ENCODE peak calls at places on chromosome 4, in eight cellular contexts. One of them, this sample, is unnamed.

GRCh38 chr4:8871417-8872401 is at the start of gene HMX1:
- DNase-seq in ovary: no peak
- DNase-seq in left kidney: peak
- DNase-seq in left cardiac atrium: no peak
- DNase-seq in T-cell: no peak
- DNase-seq in DMS153: no peak
- DNase-seq in lower lobe of right lung: no peak
- DNase-seq in activated CD8-positive, alpha-beta memory T cell treated with anti-CD3 and anti-CD28 coated beads for 1 hour: no peak
- DNase-seq in this sample: no peak

GRCh38 chr4:38192516-38192915 is 232.3 kb downstream of the PTTG2 start:
- DNase-seq in activated CD8-positive, alpha-beta memory T cell treated with anti-CD3 and anti-CD28 coated beads for 1 hour: no peak
- DNase-seq in ovary: no peak
- DNase-seq in left cardiac atrium: no peak
- DNase-seq in lower lobe of right lung: no peak
- DNase-seq in left kidney: no peak
- DNase-seq in T-cell: no peak
- DNase-seq in DMS153: no peak
- DNase-seq in this sample: no peak

GRCh38 chr4:82519776-82520175 is 42.0 kb downstream of the TMEM150C start:
- DNase-seq in ovary: no peak
- DNase-seq in activated CD8-positive, alpha-beta memory T cell treated with anti-CD3 and anti-CD28 coated beads for 1 hour: no peak
- DNase-seq in lower lobe of right lung: no peak
- DNase-seq in left cardiac atrium: no peak
- DNase-seq in DMS153: no peak
- DNase-seq in left kidney: no peak
- DNase-seq in T-cell: no peak
- DNase-seq in this sample: no peak

GRCh38 chr4:149738156-149738555 is 77.5 kb downstream of the IQCM start:
- DNase-seq in lower lobe of right lung: no peak
- DNase-seq in left cardiac atrium: no peak
- DNase-seq in T-cell: no peak
- DNase-seq in left kidney: no peak
- DNase-seq in DMS153: no peak
- DNase-seq in activated CD8-positive, alpha-beta memory T cell treated with anti-CD3 and anti-CD28 coated beads for 1 hour: no peak
- DNase-seq in ovary: no peak
- DNase-seq in this sample: no peak

GRCh38 chr4:7513731-7514130 is 79.0 kb upstream of the PSAPL1 start:
- DNase-seq in lower lobe of right lung: no peak
- DNase-seq in DMS153: no peak
- DNase-seq in ovary: no peak
- DNase-seq in left kidney: no peak
- DNase-seq in activated CD8-positive, alpha-beta memory T cell treated with anti-CD3 and anti-CD28 coated beads for 1 hour: no peak
- DNase-seq in left cardiac atrium: no peak
- DNase-seq in T-cell: no peak
- DNase-seq in this sample: no peak

GRCh38 chr4:8599657-8600056 is 7.1 kb downstream of the CPZ start:
- DNase-seq in left kidney: no peak
- DNase-seq in ovary: peak
- DNase-seq in T-cell: no peak
- DNase-seq in left cardiac atrium: no peak
- DNase-seq in DMS153: no peak
- DNase-seq in lower lobe of right lung: no peak
- DNase-seq in activated CD8-positive, alpha-beta memory T cell treated with anti-CD3 and anti-CD28 coated beads for 1 hour: no peak
- DNase-seq in this sample: no peak

GRCh38 chr4:172270421-172270820 is 457.2 kb downstream of the GALNTL6 start:
- DNase-seq in lower lobe of right lung: no peak
- DNase-seq in T-cell: no peak
- DNase-seq in DMS153: peak
- DNase-seq in ovary: no peak
- DNase-seq in activated CD8-positive, alpha-beta memory T cell treated with anti-CD3 and anti-CD28 coated beads for 1 hour: no peak
- DNase-seq in left kidney: peak
- DNase-seq in left cardiac atrium: no peak
- DNase-seq in this sample: no peak

GRCh38 chr4:576245-576821 is at the start of gene TMEM271:
- DNase-seq in left cardiac atrium: no peak
- DNase-seq in activated CD8-positive, alpha-beta memory T cell treated with anti-CD3 and anti-CD28 coated beads for 1 hour: no peak
- DNase-seq in ovary: no peak
- DNase-seq in lower lobe of right lung: no peak
- DNase-seq in DMS153: no peak
- DNase-seq in T-cell: no peak
- DNase-seq in left kidney: peak
- DNase-seq in this sample: no peak

GRCh38 chr4:147060171-147060931 is 114.7 kb upstream of the TTC29 start:
- DNase-seq in left cardiac atrium: no peak
- DNase-seq in activated CD8-positive, alpha-beta memory T cell treated with anti-CD3 and anti-CD28 coated beads for 1 hour: no peak
- DNase-seq in T-cell: no peak
- DNase-seq in ovary: no peak
- DNase-seq in left kidney: peak
- DNase-seq in DMS153: no peak
- DNase-seq in lower lobe of right lung: no peak
- DNase-seq in this sample: no peak

GRCh38 chr4:20544645-20545044 is 155.6 kb upstream of the PACRGL start:
- DNase-seq in activated CD8-positive, alpha-beta memory T cell treated with anti-CD3 and anti-CD28 coated beads for 1 hour: no peak
- DNase-seq in DMS153: no peak
- DNase-seq in lower lobe of right lung: no peak
- DNase-seq in ovary: no peak
- DNase-seq in T-cell: no peak
- DNase-seq in left kidney: peak
- DNase-seq in left cardiac atrium: no peak
- DNase-seq in this sample: no peak

GRCh38 chr4:38781854-38782261 is 932 bp downstream of the TLR10 start:
- DNase-seq in ovary: no peak
- DNase-seq in left kidney: no peak
- DNase-seq in left cardiac atrium: no peak
- DNase-seq in activated CD8-positive, alpha-beta memory T cell treated with anti-CD3 and anti-CD28 coated beads for 1 hour: no peak
- DNase-seq in T-cell: no peak
- DNase-seq in DMS153: no peak
- DNase-seq in lower lobe of right lung: no peak
- DNase-seq in this sample: no peak

GRCh38 chr4:17544831-17545234 is 29.9 kb downstream of the CLRN2 start:
- DNase-seq in lower lobe of right lung: no peak
- DNase-seq in DMS153: peak
- DNase-seq in ovary: no peak
- DNase-seq in activated CD8-positive, alpha-beta memory T cell treated with anti-CD3 and anti-CD28 coated beads for 1 hour: no peak
- DNase-seq in T-cell: no peak
- DNase-seq in left cardiac atrium: no peak
- DNase-seq in left kidney: no peak
- DNase-seq in this sample: no peak

GRCh38 chr4:54063737-54064316 is 578 bp downstream of the CHIC2 start:
- DNase-seq in left kidney: peak
- DNase-seq in T-cell: peak
- DNase-seq in lower lobe of right lung: peak
- DNase-seq in activated CD8-positive, alpha-beta memory T cell treated with anti-CD3 and anti-CD28 coated beads for 1 hour: peak
- DNase-seq in left cardiac atrium: peak
- DNase-seq in ovary: peak
- DNase-seq in DMS153: no peak
- DNase-seq in this sample: peak

GRCh38 chr4:98617358-98618047 is 40.9 kb downstream of the TSPAN5 start:
- DNase-seq in lower lobe of right lung: no peak
- DNase-seq in DMS153: no peak
- DNase-seq in activated CD8-positive, alpha-beta memory T cell treated with anti-CD3 and anti-CD28 coated beads for 1 hour: no peak
- DNase-seq in ovary: no peak
- DNase-seq in left kidney: no peak
- DNase-seq in left cardiac atrium: no peak
- DNase-seq in T-cell: no peak
- DNase-seq in this sample: no peak

GRCh38 chr4:73066928-73067327 is 2.6 kb downstream of the COX18 start:
- DNase-seq in left cardiac atrium: no peak
- DNase-seq in T-cell: peak
- DNase-seq in lower lobe of right lung: no peak
- DNase-seq in ovary: no peak
- DNase-seq in DMS153: no peak
- DNase-seq in left kidney: no peak
- DNase-seq in activated CD8-positive, alpha-beta memory T cell treated with anti-CD3 and anti-CD28 coated beads for 1 hour: no peak
- DNase-seq in this sample: no peak

GRCh38 chr4:40204507-40205258 is 7.9 kb downstream of the RHOH start:
- DNase-seq in left kidney: no peak
- DNase-seq in activated CD8-positive, alpha-beta memory T cell treated with anti-CD3 and anti-CD28 coated beads for 1 hour: no peak
- DNase-seq in ovary: no peak
- DNase-seq in left cardiac atrium: no peak
- DNase-seq in T-cell: no peak
- DNase-seq in lower lobe of right lung: no peak
- DNase-seq in DMS153: no peak
- DNase-seq in this sample: no peak

GRCh38 chr4:38310446-38311043 is 350.3 kb downstream of the PTTG2 start:
- DNase-seq in lower lobe of right lung: no peak
- DNase-seq in T-cell: peak
- DNase-seq in ovary: no peak
- DNase-seq in activated CD8-positive, alpha-beta memory T cell treated with anti-CD3 and anti-CD28 coated beads for 1 hour: peak
- DNase-seq in left kidney: no peak
- DNase-seq in left cardiac atrium: no peak
- DNase-seq in DMS153: no peak
- DNase-seq in this sample: peak

GRCh38 chr4:19711871-19712270 is 539.8 kb upstream of the SLIT2 start:
- DNase-seq in lower lobe of right lung: no peak
- DNase-seq in ovary: no peak
- DNase-seq in DMS153: no peak
- DNase-seq in left kidney: no peak
- DNase-seq in activated CD8-positive, alpha-beta memory T cell treated with anti-CD3 and anti-CD28 coated beads for 1 hour: no peak
- DNase-seq in T-cell: no peak
- DNase-seq in left cardiac atrium: no peak
- DNase-seq in this sample: no peak

GRCh38 chr4:152983221-152983620 is 47.1 kb downstream of the FHDC1 start:
- DNase-seq in DMS153: no peak
- DNase-seq in ovary: no peak
- DNase-seq in activated CD8-positive, alpha-beta memory T cell treated with anti-CD3 and anti-CD28 coated beads for 1 hour: no peak
- DNase-seq in T-cell: no peak
- DNase-seq in left cardiac atrium: no peak
- DNase-seq in left kidney: peak
- DNase-seq in lower lobe of right lung: no peak
- DNase-seq in this sample: no peak

GRCh38 chr4:143458966-143459365 is 54.5 kb upstream of the SMARCA5 start:
- DNase-seq in ovary: no peak
- DNase-seq in left cardiac atrium: no peak
- DNase-seq in activated CD8-positive, alpha-beta memory T cell treated with anti-CD3 and anti-CD28 coated beads for 1 hour: no peak
- DNase-seq in DMS153: no peak
- DNase-seq in left kidney: no peak
- DNase-seq in lower lobe of right lung: no peak
- DNase-seq in T-cell: no peak
- DNase-seq in this sample: no peak

GRCh38 chr4:181784881-181785280 is 458.3 kb upstream of the TENM3 start:
- DNase-seq in DMS153: no peak
- DNase-seq in left kidney: no peak
- DNase-seq in ovary: no peak
- DNase-seq in T-cell: no peak
- DNase-seq in lower lobe of right lung: no peak
- DNase-seq in left cardiac atrium: no peak
- DNase-seq in activated CD8-positive, alpha-beta memory T cell treated with anti-CD3 and anti-CD28 coated beads for 1 hour: no peak
- DNase-seq in this sample: no peak

GRCh38 chr4:174136013-174136412 is 147.5 kb downstream of the FBXO8 start:
- DNase-seq in T-cell: no peak
- DNase-seq in DMS153: no peak
- DNase-seq in activated CD8-positive, alpha-beta memory T cell treated with anti-CD3 and anti-CD28 coated beads for 1 hour: no peak
- DNase-seq in lower lobe of right lung: no peak
- DNase-seq in ovary: no peak
- DNase-seq in left cardiac atrium: no peak
- DNase-seq in left kidney: peak
- DNase-seq in this sample: no peak

GRCh38 chr4:11072999-11073398 is 355.7 kb downstream of the HS3ST1 start:
- DNase-seq in left kidney: no peak
- DNase-seq in DMS153: no peak
- DNase-seq in ovary: peak
- DNase-seq in activated CD8-positive, alpha-beta memory T cell treated with anti-CD3 and anti-CD28 coated beads for 1 hour: no peak
- DNase-seq in lower lobe of right lung: no peak
- DNase-seq in left cardiac atrium: no peak
- DNase-seq in T-cell: no peak
- DNase-seq in this sample: no peak

GRCh38 chr4:69066945-69067344 is 29.3 kb upstream of the UGT2B7 start:
- DNase-seq in activated CD8-positive, alpha-beta memory T cell treated with anti-CD3 and anti-CD28 coated beads for 1 hour: no peak
- DNase-seq in ovary: no peak
- DNase-seq in left cardiac atrium: no peak
- DNase-seq in DMS153: no peak
- DNase-seq in lower lobe of right lung: no peak
- DNase-seq in left kidney: no peak
- DNase-seq in T-cell: no peak
- DNase-seq in this sample: no peak

GRCh38 chr4:2354127-2354526 is 64.3 kb downstream of the ZFYVE28 start:
- DNase-seq in DMS153: no peak
- DNase-seq in left cardiac atrium: no peak
- DNase-seq in T-cell: peak
- DNase-seq in lower lobe of right lung: peak
- DNase-seq in activated CD8-positive, alpha-beta memory T cell treated with anti-CD3 and anti-CD28 coated beads for 1 hour: no peak
- DNase-seq in left kidney: peak
- DNase-seq in ovary: peak
- DNase-seq in this sample: no peak

GRCh38 chr4:54661156-54661555 is 3.4 kb downstream of the KIT start:
- DNase-seq in left cardiac atrium: no peak
- DNase-seq in DMS153: no peak
- DNase-seq in T-cell: no peak
- DNase-seq in left kidney: no peak
- DNase-seq in activated CD8-positive, alpha-beta memory T cell treated with anti-CD3 and anti-CD28 coated beads for 1 hour: no peak
- DNase-seq in ovary: no peak
- DNase-seq in lower lobe of right lung: no peak
- DNase-seq in this sample: no peak

GRCh38 chr4:8916251-8916913 is 44.7 kb upstream of the HMX1 start:
- DNase-seq in left kidney: peak
- DNase-seq in DMS153: no peak
- DNase-seq in lower lobe of right lung: no peak
- DNase-seq in activated CD8-positive, alpha-beta memory T cell treated with anti-CD3 and anti-CD28 coated beads for 1 hour: no peak
- DNase-seq in ovary: peak
- DNase-seq in T-cell: no peak
- DNase-seq in left cardiac atrium: no peak
- DNase-seq in this sample: no peak